ENCODE peak calls at places on chromosomes 5 and 9, in ten cellular contexts. N is HepG2, C is hepatocyte, W is AG04450, P is left ventricle myocardium inferior, D is tibial artery, L is ascending aorta, V is stomach, X is lung, E is HCT116. I is an unnamed sample.

GRCh38 chr9:92564479-92564878 is 28.7 kb upstream of the ECM2 start:
- DNase-seq in N (no peak), C (no peak), W (peak; percentile 32), P (no peak), D (no peak), L (no peak), V (no peak), X (no peak), E (no peak), I (no peak)

GRCh38 chr5:38208782-38209378 is 49.5 kb upstream of the EGFLAM start:
- DNase-seq in N (peak; percentile 46), C (peak; percentile 70), W (peak; percentile 3), P (no peak), D (no peak), L (no peak), V (no peak), X (no peak), E (peak; percentile 47), I (peak; percentile 58)

GRCh38 chr5:160467555-160468418 is 46.1 kb downstream of the PTTG1 start:
- DNase-seq in N (peak; percentile 97), C (peak; percentile 77), W (peak; percentile 74), P (peak; percentile 71), D (peak; percentile 72), L (peak; percentile 73), V (peak; percentile 89), X (peak; percentile 78), E (no peak), I (no peak)

GRCh38 chr9:132005896-132006295 is 73.8 kb downstream of the MED27 start:
- DNase-seq in N (no peak), C (no peak), W (no peak), P (no peak), D (no peak), L (no peak), V (no peak), X (no peak), E (no peak), I (no peak)

GRCh38 chr9:35733109-35733541 is 659 bp downstream of the CREB3 start:
- DNase-seq in N (peak; percentile 60), C (peak; percentile 60), W (no peak), P (no peak), D (no peak), L (no peak), V (no peak), X (peak; percentile 51), E (peak; percentile 79), I (peak; percentile 87)

GRCh38 chr5:86557920-86558319 is 59.8 kb upstream of the COX7C start:
- DNase-seq in N (no peak), C (no peak), W (no peak), P (no peak), D (no peak), L (no peak), V (no peak), X (no peak), E (no peak), I (no peak)

GRCh38 chr5:125874057-125874456 is 549.2 kb upstream of the GRAMD2B start:
- DNase-seq in N (no peak), C (no peak), W (no peak), P (no peak), D (no peak), L (no peak), V (no peak), X (no peak), E (no peak), I (no peak)

GRCh38 chr9:34962530-34962929 is 4.4 kb downstream of the PHF24 start:
- DNase-seq in N (no peak), C (no peak), W (no peak), P (no peak), D (no peak), L (no peak), V (no peak), X (no peak), E (no peak), I (no peak)

GRCh38 chr5:68187268-68188055 is 28.1 kb upstream of the PIK3R1 start:
- DNase-seq in N (no peak), C (peak; percentile 47), W (no peak), P (peak; percentile 23), D (no peak), L (no peak), V (no peak), X (no peak), E (no peak), I (no peak)

GRCh38 chr9:133518706-133519105 is 6.1 kb downstream of the MYMK start:
- DNase-seq in N (no peak), C (no peak), W (no peak), P (no peak), D (no peak), L (no peak), V (no peak), X (no peak), E (no peak), I (no peak)

GRCh38 chr9:133520121-133520835 is 4.5 kb downstream of the MYMK start:
- DNase-seq in N (no peak), C (no peak), W (no peak), P (no peak), D (no peak), L (no peak), V (no peak), X (no peak), E (no peak), I (no peak)

GRCh38 chr9:133521122-133522072 is 3.4 kb downstream of the MYMK start:
- DNase-seq in N (peak; percentile 49), C (no peak), W (no peak), P (no peak), D (no peak), L (no peak), V (no peak), X (no peak), E (no peak), I (no peak)

GRCh38 chr9:133518193-133518592 is 6.6 kb downstream of the MYMK start:
- DNase-seq in N (no peak), C (no peak), W (no peak), P (no peak), D (no peak), L (no peak), V (no peak), X (no peak), E (no peak), I (no peak)

GRCh38 chr9:133519693-133520092 is 5.1 kb downstream of the MYMK start:
- DNase-seq in N (no peak), C (no peak), W (no peak), P (no peak), D (no peak), L (no peak), V (no peak), X (no peak), E (no peak), I (peak; percentile 51)
- TF ChIP-seq CTCF in N (no peak), C (no peak), W (no peak), P (no peak), D (no peak), L (no peak), V (no peak), X (no peak), E (no peak), I (no peak)

DNA sequence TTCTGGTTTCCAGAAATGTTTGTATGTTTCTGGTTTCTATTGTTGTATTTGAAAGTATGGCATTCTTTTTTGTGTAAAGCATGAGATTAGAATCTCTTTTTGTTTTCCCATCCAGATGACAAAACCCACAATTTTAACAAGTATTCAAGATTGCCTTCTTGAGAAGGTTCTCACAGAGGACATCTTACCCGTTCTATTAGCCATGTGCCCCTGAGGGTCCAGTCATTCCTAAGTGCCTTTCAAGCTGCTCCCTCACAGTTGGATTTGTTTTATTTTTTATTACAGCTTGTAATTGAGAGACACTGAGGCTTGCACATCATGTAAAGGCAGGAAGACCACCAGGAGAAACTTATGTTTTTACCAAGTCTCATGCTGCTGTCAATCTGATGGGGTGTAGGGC is 19.3 kb upstream of the LOX start:
- DNase-seq in N (no peak), C (no peak), W (no peak), P (no peak), D (no peak), L (no peak), V (no peak), X (no peak), E (no peak), I (no peak)
- H3K27ac ChIP-seq in N (no peak overlapping the region), C (no peak overlapping the region), W (no peak overlapping the region), P (no peak overlapping the region), D (no peak overlapping the region), L (no peak overlapping the region), V (no peak overlapping the region), X (no peak overlapping the region), E (no peak overlapping the region), I (no peak overlapping the region)

GRCh38 chr5:36055984-36056383 is 10.7 kb downstream of the UGT3A2 start:
- DNase-seq in N (no peak), C (no peak), W (no peak), P (no peak), D (no peak), L (no peak), V (no peak), X (no peak), E (no peak), I (no peak)

GRCh38 chr5:36058776-36059175 is 7.9 kb downstream of the UGT3A2 start:
- DNase-seq in N (no peak), C (no peak), W (no peak), P (no peak), D (no peak), L (no peak), V (no peak), X (no peak), E (no peak), I (no peak)

GRCh38 chr5:36066001-36066539 is 612 bp downstream of the UGT3A2 start:
- DNase-seq in N (no peak), C (no peak), W (no peak), P (no peak), D (no peak), L (no peak), V (no peak), X (no peak), E (no peak), I (no peak)

GRCh38 chr5:36059571-36060515 is 6.8 kb downstream of the UGT3A2 start:
- DNase-seq in N (no peak), C (no peak), W (no peak), P (no peak), D (no peak), L (no peak), V (no peak), X (no peak), E (no peak), I (no peak)

DNA sequence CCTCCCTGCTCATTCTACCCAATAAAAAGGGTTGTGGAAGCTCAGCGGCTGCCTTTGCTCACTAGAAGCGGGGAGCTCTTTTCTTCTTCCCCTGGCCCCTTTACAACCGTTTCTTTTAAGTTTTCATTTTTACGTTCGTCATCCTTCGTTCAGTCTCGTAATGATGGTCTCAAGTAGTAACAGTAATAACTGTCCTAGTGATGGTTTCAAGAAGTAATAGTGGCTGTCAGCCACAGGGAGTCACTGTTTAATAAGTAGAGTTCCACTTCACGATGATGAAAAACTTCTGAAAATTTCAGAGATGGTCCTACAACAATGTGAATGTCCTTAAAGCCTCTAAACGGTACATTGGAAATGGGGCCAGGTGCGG is 6.2 kb downstream of the UGT3A2 start:
- DNase-seq in N (no peak), C (no peak), W (no peak), P (no peak), D (no peak), L (no peak), V (no peak), X (no peak), E (peak; percentile 16), I (no peak)
- TF ChIP-seq CTCF in N (peak; percentile 52), C (peak; percentile 34), W (no peak), P (no peak), D (no peak), L (no peak), V (no peak), X (no peak), E (peak; percentile 33), I (no peak)

GRCh38 chr5:143554194-143554717 is 150.8 kb upstream of the NR3C1 start:
- DNase-seq in N (no peak), C (no peak), W (peak; percentile 88), P (no peak), D (no peak), L (no peak), V (no peak), X (no peak), E (no peak), I (peak; percentile 69)
- H3K27ac ChIP-seq in N (peak overlapping the region; percentile 78), C (peak overlapping the region; percentile 24), W (peak overlapping the region; percentile 82), P (no peak overlapping the region), D (no peak overlapping the region), L (no peak overlapping the region), V (no peak overlapping the region), X (no peak overlapping the region), E (no peak overlapping the region), I (no peak overlapping the region)

I was measured in RWPE1.